ENCODE peak calls at places on chromosomes 16 and 17, in five cellular contexts. G is body of pancreas, S is stomach, X is uterus, Q is ovary. A is an unnamed sample.
A peak's percentile ranks its signal among the peaks of the same experiment; 100 is the strongest.

GRCh38 chr17:50986989-50987660 is 121.0 kb upstream of the TOB1 start:
- DNase-seq in Q (no peak), G (no peak), X (no peak), S (no peak), A (no peak)

GRCh38 chr17:1294157-1294717 is 14.8 kb downstream of the TRARG1 start:
- DNase-seq in Q (no peak), X (no peak), G (no peak), S (peak; percentile 38), A (no peak)

GRCh38 chr16:85245307-85246172 is 133.3 kb upstream of the CIBAR2 start:
- DNase-seq in S (peak; percentile 44), X (peak; percentile 74), G (peak; percentile 66), Q (peak; percentile 84), A (peak; percentile 83)

GRCh38 chr17:43389022-43389947 is 9.5 kb upstream of the ARL4D start:
- DNase-seq in X (peak; percentile 89), G (peak; percentile 85), Q (peak; percentile 86), S (peak; percentile 77), A (peak; percentile 96)

GRCh38 chr17:68790931-68791330 is 164.3 kb downstream of the ABCA8 start:
- DNase-seq in X (no peak), G (peak; percentile 12), S (no peak), Q (no peak), A (no peak)

GRCh38 chr16:77946834-77947233 is 75.5 kb upstream of the CLEC3A start:
- DNase-seq in X (no peak), S (no peak), Q (no peak), G (no peak), A (no peak)

GRCh38 chr16:8070501-8070900 is 519.8 kb downstream of the TMEM114 start:
- DNase-seq in G (no peak), Q (no peak), S (no peak), X (no peak), A (no peak)

GRCh38 chr17:78717431-78717980 is 64.6 kb downstream of the CYTH1 start:
- DNase-seq in G (peak; percentile 48), X (peak; percentile 31), Q (peak; percentile 52), S (no peak), A (peak; percentile 75)

GRCh38 chr16:24915019-24915418 is 69.3 kb downstream of the SLC5A11 start:
- DNase-seq in S (no peak), G (no peak), X (no peak), Q (no peak), A (no peak)

GRCh38 chr17:1890758-1891450 is 61.1 kb downstream of the RPA1 start:
- DNase-seq in Q (no peak), G (no peak), S (no peak), X (no peak), A (no peak)

GRCh38 chr17:77146882-77147281 is 6.1 kb downstream of the SEC14L1 start:
- DNase-seq in Q (no peak), X (no peak), S (peak; percentile 83), G (peak; percentile 85), A (no peak)

GRCh38 chr16:35689764-35690163 is 2230.4 kb downstream of the TP53TG3F start:
- DNase-seq in S (no peak), Q (no peak), G (no peak), X (no peak), A (no peak)

GRCh38 chr16:86984286-86984685 is 332.9 kb downstream of the C16orf95 start:
- DNase-seq in Q (no peak), G (no peak), X (no peak), S (no peak), A (peak; percentile 14)

GRCh38 chr16:65988019-65988418 is 378.5 kb upstream of the CDH5 start:
- DNase-seq in X (peak; percentile 30), Q (peak; percentile 67), S (no peak), G (no peak), A (no peak)

GRCh38 chr17:65154770-65155589 is 17.8 kb downstream of the RGS9 start:
- DNase-seq in S (no peak), Q (no peak), X (no peak), G (no peak), A (no peak)

GRCh38 chr16:30491744-30492308 is 19.3 kb downstream of the ITGAL start:
- DNase-seq in S (no peak), X (no peak), G (peak; percentile 11), Q (no peak), A (no peak)

GRCh38 chr16:27532088-27532810 is 17.5 kb downstream of the GTF3C1 start:
- DNase-seq in S (no peak), Q (no peak), G (no peak), X (no peak), A (no peak)

GRCh38 chr16:67562526-67562917 is at the start of gene CTCF:
- DNase-seq in Q (peak; percentile 87), S (peak; percentile 85), G (peak; percentile 87), X (peak; percentile 81), A (peak; percentile 94)

GRCh38 chr17:71779482-71779881 is 341.3 kb upstream of the SOX9 start:
- DNase-seq in X (no peak), G (no peak), Q (no peak), S (no peak), A (no peak)

GRCh38 chr17:1714980-1715802 is 5.0 kb upstream of the TLCD2 start:
- DNase-seq in Q (peak; percentile 92), G (peak; percentile 86), X (peak; percentile 91), S (peak; percentile 84), A (peak; percentile 97)

GRCh38 chr16:19479302-19479721 is 42.6 kb downstream of the GDE1 start:
- DNase-seq in G (no peak), X (no peak), Q (no peak), S (no peak), A (no peak)

GRCh38 chr17:19262650-19263620 is 25.8 kb downstream of the EPN2 start:
- DNase-seq in S (no peak), G (no peak), Q (no peak), X (peak; percentile 56), A (peak; percentile 52)

GRCh38 chr16:7397901-7398300 is 65.3 kb downstream of the RBFOX1 start:
- DNase-seq in X (no peak), S (no peak), G (no peak), Q (no peak), A (no peak)

GRCh38 chr16:28999577-28999976 is 14.7 kb downstream of the LAT start:
- DNase-seq in X (no peak), S (no peak), G (no peak), Q (no peak), A (no peak)

GRCh38 chr17:77266891-77267341 is 126.1 kb downstream of the SEC14L1 start:
- DNase-seq in S (no peak), X (no peak), Q (no peak), G (no peak), A (no peak)

GRCh38 chr17:42325026-42325425 is 36.7 kb downstream of the STAT5A start:
- DNase-seq in Q (no peak), G (no peak), X (peak; percentile 67), S (no peak), A (peak; percentile 84)

GRCh38 chr16:65117701-65118448 is 4.0 kb downstream of the CDH11 start:
- DNase-seq in Q (peak; percentile 77), X (peak; percentile 81), S (peak; percentile 43), G (peak; percentile 67), A (peak; percentile 85)

GRCh38 chr17:10033982-10034381 is 128.9 kb upstream of the RCVRN start:
- DNase-seq in X (no peak), G (no peak), S (no peak), Q (no peak), A (no peak)

GRCh38 chr17:7328840-7329359 is at the start of gene NEURL4:
- DNase-seq in S (no peak), G (no peak), Q (no peak), X (no peak), A (no peak)

GRCh38 chr17:2063306-2064146 is 8.6 kb downstream of the HIC1 start:
- DNase-seq in S (no peak), Q (peak; percentile 28), G (no peak), X (peak; percentile 75), A (peak; percentile 82)

GRCh38 chr16:22001591-22001990 is 675 bp upstream of the PDZD9 start:
- DNase-seq in X (no peak), G (no peak), S (no peak), Q (no peak), A (no peak)

GRCh38 chr17:19413725-19414124 is 2.7 kb downstream of the RNF112 start:
- DNase-seq in S (no peak), G (no peak), X (no peak), Q (no peak), A (no peak)

GRCh38 chr16:20918486-20919239 is 18.1 kb downstream of the LYRM1 start:
- DNase-seq in G (peak; percentile 45), Q (no peak), S (no peak), X (peak; percentile 67), A (peak; percentile 77)

GRCh38 chr17:75785016-75785769 is 587 bp downstream of the UNK start:
- DNase-seq in Q (peak; percentile 95), G (peak; percentile 91), X (peak; percentile 88), S (peak; percentile 94), A (peak; percentile 96)
- TF ChIP-seq POLR2A in Q (peak; percentile 89), G (peak; percentile 72), X (peak; percentile 65), S (peak; percentile 49), A (peak; percentile 81)

DNA sequence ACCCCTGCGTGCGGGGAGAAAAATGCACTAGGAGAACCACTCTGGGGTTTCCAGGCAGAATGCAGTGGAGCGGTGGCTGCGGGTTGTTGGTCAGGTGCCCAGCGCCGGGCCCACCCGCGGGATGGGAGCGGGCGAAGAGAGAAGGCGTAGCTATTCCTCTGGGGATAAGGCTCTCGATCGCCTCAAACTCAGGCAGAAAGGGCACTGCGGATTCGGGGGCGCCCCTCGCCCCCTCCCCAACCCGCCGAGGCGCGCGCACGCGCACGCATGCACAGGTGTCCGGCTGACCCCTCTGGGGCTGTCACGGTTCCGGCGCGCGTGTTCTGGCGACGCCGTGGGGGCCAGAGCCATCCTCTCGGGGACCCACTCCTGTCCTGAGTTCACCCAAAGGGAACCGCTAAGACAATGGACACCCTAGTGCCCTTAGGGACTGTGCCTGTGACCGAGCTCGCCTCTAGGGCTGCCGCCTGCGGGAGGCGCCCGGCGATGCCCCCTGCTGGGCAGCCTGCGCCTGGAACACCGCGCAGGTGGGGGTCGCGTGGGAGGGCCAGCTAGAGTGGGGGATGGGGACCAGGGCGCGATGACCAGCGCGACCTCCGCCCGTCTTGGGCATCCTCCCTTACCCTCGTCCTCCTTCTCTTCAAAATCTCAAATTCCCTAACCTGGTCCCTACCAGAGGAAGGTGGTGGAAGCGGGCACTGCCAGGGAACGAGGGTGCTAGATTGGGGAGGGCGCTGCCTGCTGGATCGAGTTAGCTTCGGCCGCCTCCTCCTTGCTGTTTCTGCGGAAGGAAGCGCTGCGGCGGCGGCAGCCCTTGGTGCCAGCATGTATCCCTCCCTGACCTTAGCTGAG is 14.4 kb upstream of the CBX8 start:
- DNase-seq in G (peak; percentile 55), Q (no peak), S (no peak), X (no peak), A (peak; percentile 68)
- TF ChIP-seq CTCF in G (peak; percentile 58), Q (no peak), S (no peak), X (no peak), A (no peak)

GRCh38 chr17:45291170-45291805 is 25.5 kb downstream of the MAP3K14 start:
- DNase-seq in X (no peak), G (no peak), S (no peak), Q (no peak), A (no peak)

GRCh38 chr17:45296003-45296832 is 20.6 kb downstream of the MAP3K14 start:
- DNase-seq in Q (no peak), X (no peak), G (no peak), S (no peak), A (no peak)

GRCh38 chr17:45294506-45294905 is 22.3 kb downstream of the MAP3K14 start:
- DNase-seq in Q (no peak), S (peak; percentile 80), G (peak; percentile 78), X (no peak), A (no peak)

GRCh38 chr17:45292696-45293412 is 24.0 kb downstream of the MAP3K14 start:
- DNase-seq in X (no peak), Q (no peak), G (peak; percentile 60), S (no peak), A (no peak)

GRCh38 chr17:45293413-45294211 is 23.2 kb downstream of the MAP3K14 start:
- DNase-seq in X (peak; percentile 93), G (peak; percentile 81), S (peak; percentile 78), Q (peak; percentile 79), A (peak; percentile 95)
- TF ChIP-seq POLR2A in X (peak; percentile 22), G (no peak), S (no peak), Q (no peak), A (no peak)

GRCh38 chr17:70343134-70343533 is 173.8 kb downstream of the KCNJ2 start:
- DNase-seq in G (no peak), Q (no peak), X (no peak), S (no peak), A (no peak)
- TF ChIP-seq CTCF in G (no peak), Q (no peak), X (no peak), S (no peak), A (no peak)